ENCODE peak calls at places on chromosome 10, in ten cellular contexts. Q, Y, T, O, X, P, K, J, W and S are unnamed samples.

GRCh38 chr10:31554556-31554955 is 235.5 kb downstream of the ZEB1 start:
- DNase-seq in Q (no peak), Y (peak), T (no peak), O (no peak), X (no peak), P (no peak), K (no peak), J (no peak), W (no peak), S (peak)

GRCh38 chr10:123402021-123402420 is 247.8 kb downstream of the BUB3 start:
- DNase-seq in Q (no peak), Y (no peak), T (no peak), O (no peak), X (no peak), P (no peak), K (no peak), J (no peak), W (no peak), S (no peak)

GRCh38 chr10:99966306-99966705 is 43.4 kb downstream of the DNMBP start:
- DNase-seq in Q (no peak), Y (peak), T (peak), O (peak), X (no peak), P (no peak), K (no peak), J (no peak), W (no peak), S (peak)

GRCh38 chr10:110710621-110711020 is 66.5 kb downstream of the RBM20 start:
- DNase-seq in Q (no peak), Y (no peak), T (no peak), O (no peak), X (no peak), P (no peak), K (no peak), J (no peak), W (no peak), S (no peak)

GRCh38 chr10:114404171-114405010 is at the start of gene AFAP1L2:
- DNase-seq in Q (peak), Y (no peak), T (peak), O (no peak), X (no peak), P (no peak), K (no peak), J (no peak), W (peak), S (no peak)

GRCh38 chr10:69567920-69568319 is 5.3 kb downstream of the NEUROG3 start:
- DNase-seq in Q (peak), Y (peak), T (peak), O (peak), X (peak), P (no peak), K (peak), J (no peak), W (peak), S (peak)

GRCh38 chr10:130984686-130985085 is 326.8 kb downstream of the TCERG1L start:
- DNase-seq in Q (no peak), Y (no peak), T (no peak), O (no peak), X (no peak), P (no peak), K (no peak), J (no peak), W (no peak), S (no peak)

GRCh38 chr10:63722537-63722936 is 201.3 kb downstream of the REEP3 start:
- DNase-seq in Q (no peak), Y (peak), T (no peak), O (peak), X (no peak), P (no peak), K (no peak), J (no peak), W (no peak), S (peak)

GRCh38 chr10:33963656-33964175 is 629.2 kb upstream of the NRP1 start:
- DNase-seq in Q (no peak), Y (peak), T (no peak), O (no peak), X (no peak), P (no peak), K (no peak), J (no peak), W (no peak), S (peak)

GRCh38 chr10:84237199-84238051 is 3.9 kb downstream of the LRIT1 start:
- DNase-seq in Q (no peak), Y (no peak), T (no peak), O (peak), X (no peak), P (no peak), K (no peak), J (no peak), W (no peak), S (no peak)

GRCh38 chr10:105726149-105726548 is 1085.1 kb downstream of the SORCS3 start:
- DNase-seq in Q (no peak), Y (no peak), T (no peak), O (no peak), X (no peak), P (no peak), K (no peak), J (no peak), W (no peak), S (no peak)

GRCh38 chr10:93208717-93209464 is 135.2 kb downstream of the CYP26A1 start:
- DNase-seq in Q (no peak), Y (peak), T (no peak), O (no peak), X (no peak), P (no peak), K (no peak), J (no peak), W (no peak), S (no peak)

GRCh38 chr10:125762692-125763648 is 12.7 kb downstream of the MMP21 start:
- DNase-seq in Q (no peak), Y (no peak), T (no peak), O (no peak), X (no peak), P (no peak), K (no peak), J (no peak), W (no peak), S (no peak)

GRCh38 chr10:11468126-11468742 is 143.2 kb downstream of the USP6NL start:
- DNase-seq in Q (no peak), Y (no peak), T (peak), O (no peak), X (no peak), P (no peak), K (no peak), J (no peak), W (no peak), S (no peak)

GRCh38 chr10:97718659-97719142 is 5.2 kb downstream of the MARVELD1 start:
- DNase-seq in Q (no peak), Y (peak), T (no peak), O (no peak), X (no peak), P (no peak), K (no peak), J (peak), W (no peak), S (peak)

GRCh38 chr10:132114953-132115520 is 49.3 kb downstream of the JAKMIP3 start:
- DNase-seq in Q (no peak), Y (no peak), T (no peak), O (no peak), X (no peak), P (no peak), K (no peak), J (no peak), W (no peak), S (no peak)

GRCh38 chr10:61987537-61987936 is 86.0 kb downstream of the ARID5B start:
- DNase-seq in Q (no peak), Y (no peak), T (no peak), O (no peak), X (no peak), P (no peak), K (no peak), J (no peak), W (no peak), S (no peak)